ENCODE peak calls at places on chromosomes 12 and 14, in nine cellular contexts. U, Y, Q, O, F, Z, V, L and K are unnamed samples.

GRCh38 chr12:558595-558994 is 98.9 kb downstream of the B4GALNT3 start:
- DNase-seq in F (no peak), Y (no peak), U (no peak), V (no peak), O (no peak), Z (no peak), L (no peak), Q (no peak), K (no peak)

GRCh38 chr12:13127476-13127875 is 24.0 kb upstream of the GSG1 start:
- DNase-seq in O (no peak), Z (no peak), L (no peak), U (no peak), Y (no peak), Q (no peak), V (no peak), F (no peak), K (no peak)

GRCh38 chr12:113174461-113175384 is 10.6 kb downstream of the DDX54 start:
- DNase-seq in Q (peak; percentile 66), Z (no peak), U (peak; percentile 78), L (peak; percentile 93), Y (peak; percentile 89), O (no peak), F (peak; percentile 87), V (peak; percentile 91), K (peak; percentile 88)

GRCh38 chr12:31277081-31277480 is 48.9 kb downstream of the SINHCAF start:
- DNase-seq in L (no peak), Z (no peak), F (no peak), Q (no peak), V (no peak), Y (no peak), U (no peak), O (no peak), K (no peak)

GRCh38 chr12:57111046-57111698 is at the start of gene STAT6:
- DNase-seq in U (peak; percentile 91), O (peak; percentile 94), V (peak; percentile 96), Q (peak; percentile 89), Y (peak; percentile 92), Z (no peak), L (peak; percentile 90), F (peak; percentile 86), K (peak; percentile 58)

GRCh38 chr12:48788522-48788851 is 402 bp downstream of the ADCY6 start:
- DNase-seq in U (no peak), V (no peak), Y (peak; percentile 80), Q (no peak), O (no peak), L (no peak), Z (no peak), F (peak; percentile 61), K (peak; percentile 24)

GRCh38 chr14:89268514-89268913 is 148.5 kb downstream of the FOXN3 start:
- DNase-seq in Z (no peak), Q (peak; percentile 14), V (no peak), F (no peak), U (no peak), Y (no peak), O (no peak), L (no peak), K (no peak)

GRCh38 chr14:48957486-48957885 is 628.7 kb downstream of the RPS29 start:
- DNase-seq in Y (no peak), Q (no peak), U (no peak), F (no peak), V (no peak), Z (no peak), L (no peak), O (no peak), K (no peak)

GRCh38 chr14:105466491-105467248 is 8.0 kb upstream of the CRIP2 start:
- DNase-seq in Y (no peak), Q (no peak), U (no peak), Z (no peak), L (no peak), F (no peak), O (no peak), V (no peak), K (no peak)

GRCh38 chr12:6917491-6918231 is 3.3 kb downstream of the ENO2 start:
- DNase-seq in Y (no peak), L (peak; percentile 53), O (no peak), Z (no peak), F (no peak), Q (peak; percentile 72), V (no peak), U (no peak), K (no peak)

GRCh38 chr14:74408870-74409269 is 17.1 kb downstream of the SYNDIG1L start:
- DNase-seq in Q (no peak), Y (no peak), Z (no peak), L (no peak), O (no peak), U (no peak), V (no peak), F (no peak), K (no peak)

GRCh38 chr14:24179961-24180726 is 8.3 kb downstream of the REC8 start:
- DNase-seq in O (no peak), L (peak; percentile 63), F (peak; percentile 43), Q (no peak), U (no peak), Y (peak; percentile 32), V (no peak), Z (no peak), K (no peak)

GRCh38 chr14:60724080-60724618 is at the start of gene SIX4:
- DNase-seq in Z (peak; percentile 24), Q (peak; percentile 95), L (peak; percentile 89), V (peak; percentile 73), U (peak; percentile 53), O (peak; percentile 87), F (peak; percentile 90), Y (peak; percentile 83), K (peak; percentile 89)

GRCh38 chr14:77203611-77204456 is 22.2 kb downstream of the TMEM63C start:
- DNase-seq in L (no peak), Y (no peak), V (no peak), Z (no peak), Q (peak; percentile 15), F (peak; percentile 41), U (no peak), O (no peak), K (no peak)

GRCh38 chr14:95620659-95621059 is 65.6 kb upstream of the TCL1B start:
- DNase-seq in Y (no peak), F (no peak), U (no peak), Z (no peak), L (no peak), Q (no peak), V (no peak), O (no peak), K (no peak)

GRCh38 chr12:93824514-93825500 is 147.6 kb downstream of the CRADD start:
- DNase-seq in O (no peak), Z (no peak), Q (peak; percentile 94), F (no peak), U (no peak), L (no peak), V (no peak), Y (no peak), K (no peak)

GRCh38 chr12:93825926-93826599 is 148.9 kb downstream of the CRADD start:
- DNase-seq in O (no peak), F (no peak), Q (no peak), Z (no peak), V (no peak), L (no peak), U (no peak), Y (no peak), K (peak; percentile 28)

GRCh38 chr12:93823616-93824410 is 146.6 kb downstream of the CRADD start:
- DNase-seq in U (no peak), F (no peak), L (no peak), Y (no peak), Z (no peak), V (no peak), Q (peak; percentile 17), O (no peak), K (no peak)

GRCh38 chr12:93827179-93827578 is 150.0 kb downstream of the CRADD start:
- DNase-seq in V (no peak), L (no peak), U (no peak), Q (no peak), O (no peak), F (no peak), Y (no peak), Z (no peak), K (no peak)

GRCh38 chr12:93825501-93825888 is 148.3 kb downstream of the CRADD start:
- DNase-seq in Z (no peak), O (no peak), Q (peak; percentile 67), F (no peak), V (no peak), Y (no peak), L (no peak), U (no peak), K (no peak)
- H3K4me1 ChIP-seq in Z (peaks cover 36% of the 10 kb centered on the region), O (peaks cover 62% of the 10 kb centered on the region), Q (peaks cover 8% of the 10 kb centered on the region), F (peaks cover 41% of the 10 kb centered on the region), V (no peaks in the 10 kb centered on the region), Y (peaks cover 18% of the 10 kb centered on the region), L (peaks cover 8% of the 10 kb centered on the region), U (peaks cover 9% of the 10 kb centered on the region), K (peaks cover 20% of the 10 kb centered on the region)

GRCh38 chr12:54215990-54216579 is 27.3 kb upstream of the SMUG1 start:
- DNase-seq in O (no peak), U (peak; percentile 21), Z (no peak), Y (no peak), Q (peak; percentile 31), F (no peak), L (peak; percentile 82), V (peak; percentile 58), K (no peak)

GRCh38 chr12:54216580-54217308 is 28.0 kb upstream of the SMUG1 start:
- DNase-seq in Z (no peak), U (peak; percentile 78), V (peak; percentile 94), Q (peak; percentile 97), O (peak; percentile 84), Y (peak; percentile 88), L (peak; percentile 87), F (peak; percentile 80), K (peak; percentile 83)

GRCh38 chr12:54213084-54213483 is 24.3 kb upstream of the SMUG1 start:
- DNase-seq in O (no peak), Z (no peak), Y (no peak), U (no peak), F (no peak), L (no peak), V (no peak), Q (no peak), K (no peak)

GRCh38 chr12:54217309-54217661 is 28.5 kb upstream of the SMUG1 start:
- DNase-seq in Z (no peak), Y (no peak), O (peak; percentile 21), V (no peak), U (no peak), L (no peak), F (no peak), Q (no peak), K (no peak)

GRCh38 chr12:54214553-54215374 is 26.0 kb upstream of the SMUG1 start:
- DNase-seq in U (peak; percentile 90), Q (peak; percentile 96), Y (peak; percentile 96), V (peak; percentile 93), O (peak; percentile 88), Z (peak; percentile 62), F (peak; percentile 95), L (peak; percentile 96), K (peak; percentile 84)
- H3K4me3 ChIP-seq in U (peak overlapping the region; percentile 3), Q (no peak overlapping the region), Y (no peak overlapping the region), V (peak overlapping the region; percentile 19), O (no peak overlapping the region), Z (peak overlapping the region; percentile 49), F (peak overlapping the region; percentile 48), L (no peak overlapping the region), K (peak overlapping the region; percentile 10)

GRCh38 chr12:104288635-104289258 is 14.8 kb upstream of the EID3 start:
- DNase-seq in F (peak; percentile 91), V (peak; percentile 95), Z (peak; percentile 33), L (peak; percentile 93), O (peak; percentile 93), U (peak; percentile 91), Y (peak; percentile 97), Q (peak; percentile 97), K (peak; percentile 94)
- H3K36me3 ChIP-seq in F (peaks cover 49% of the 10 kb centered on the region), V (no peaks in the 10 kb centered on the region), Z (peaks cover 24% of the 10 kb centered on the region), L (peaks cover 3% of the 10 kb centered on the region), O (peaks cover 30% of the 10 kb centered on the region), U (no peaks in the 10 kb centered on the region), Y (no peaks in the 10 kb centered on the region), Q (no peaks in the 10 kb centered on the region), K (peaks cover 24% of the 10 kb centered on the region)

GRCh38 chr12:106282457-106283097 is 20.0 kb upstream of the TCP11L2 start:
- DNase-seq in L (no peak), O (peak; percentile 67), Z (no peak), U (peak; percentile 57), V (peak; percentile 62), Q (peak; percentile 71), Y (no peak), F (peak; percentile 59), K (peak; percentile 71)
- H3K4me1 ChIP-seq in L (no peaks in the 10 kb centered on the region), O (no peaks in the 10 kb centered on the region), Z (no peaks in the 10 kb centered on the region), U (peaks cover 4% of the 10 kb centered on the region), V (peaks cover 4% of the 10 kb centered on the region), Q (no peaks in the 10 kb centered on the region), Y (peaks cover 16% of the 10 kb centered on the region), F (peaks cover 4% of the 10 kb centered on the region), K (no peaks in the 10 kb centered on the region)